ENCODE peak calls at places on chromosomes 6 and 20, in ten cellular contexts. C is transverse colon, Z is heart left ventricle, N is lower leg skin, G is IMR-90, W is sigmoid colon, F is NB4, S is body of pancreas, Y is stomach, J is ovary. A is an unnamed sample.
A peak's percentile ranks its signal among the peaks of the same experiment; 100 is the strongest.

GRCh38 chr6:150567360-150567759 is 32.3 kb upstream of the PLEKHG1 start:
- DNase-seq in C (no peak), Z (no peak), N (no peak), G (no peak), W (no peak), F (no peak), S (no peak), Y (no peak), J (no peak), A (no peak)

GRCh38 chr20:14434379-14435136 is 97.1 kb upstream of the FLRT3 start:
- DNase-seq in C (no peak), Z (no peak), N (no peak), G (peak; percentile 76), W (no peak), F (no peak), S (no peak), Y (no peak), J (no peak), A (no peak)

GRCh38 chr20:32920066-32920465 is 61.3 kb downstream of the EFCAB8 start:
- DNase-seq in C (no peak), Z (no peak), N (peak; percentile 66), G (no peak), W (no peak), F (no peak), S (no peak), Y (peak; percentile 21), J (no peak), A (no peak)

GRCh38 chr6:12538881-12539357 is 177.6 kb upstream of the PHACTR1 start:
- DNase-seq in C (no peak), Z (peak; percentile 28), N (no peak), G (no peak), W (no peak), F (no peak), S (peak; percentile 76), Y (peak; percentile 65), J (peak; percentile 53), A (no peak)

GRCh38 chr6:27757307-27757706 is 154.9 kb downstream of the OR2B2 start:
- DNase-seq in C (peak; percentile 70), Z (no peak), N (no peak), G (no peak), W (no peak), F (no peak), S (no peak), Y (peak; percentile 33), J (peak; percentile 56), A (peak; percentile 61)

GRCh38 chr6:10170816-10171215 is 244.1 kb downstream of the TFAP2A start:
- DNase-seq in C (no peak), Z (no peak), N (no peak), G (no peak), W (no peak), F (no peak), S (no peak), Y (no peak), J (no peak), A (no peak)

GRCh38 chr6:134373282-134373922 is 55.5 kb upstream of the SGK1 start:
- DNase-seq in C (peak; percentile 26), Z (peak; percentile 49), N (no peak), G (peak; percentile 93), W (peak; percentile 78), F (peak; percentile 97), S (peak; percentile 25), Y (no peak), J (no peak), A (peak; percentile 42)

GRCh38 chr20:22070546-22070945 is 365.1 kb downstream of the PAX1 start:
- DNase-seq in C (peak; percentile 6), Z (no peak), N (no peak), G (no peak), W (no peak), F (no peak), S (no peak), Y (no peak), J (no peak), A (no peak)

GRCh38 chr20:44022464-44022863 is 107.8 kb downstream of the TOX2 start:
- DNase-seq in C (no peak), Z (no peak), N (peak; percentile 52), G (no peak), W (no peak), F (no peak), S (no peak), Y (no peak), J (no peak), A (no peak)

GRCh38 chr20:33188421-33188820 is 20.5 kb downstream of the BPIFA2 start:
- DNase-seq in C (no peak), Z (no peak), N (no peak), G (no peak), W (no peak), F (no peak), S (no peak), Y (no peak), J (no peak), A (no peak)

GRCh38 chr6:138527376-138528092 is 28.2 kb upstream of the NHSL1 start:
- DNase-seq in C (no peak), Z (no peak), N (no peak), G (no peak), W (no peak), F (no peak), S (no peak), Y (no peak), J (no peak), A (no peak)

GRCh38 chr6:31862344-31863235 is at the start of gene NEU1:
- DNase-seq in C (peak; percentile 99), Z (peak; percentile 100), N (peak; percentile 100), G (peak; percentile 100), W (peak; percentile 100), F (peak; percentile 100), S (peak; percentile 100), Y (peak; percentile 99), J (peak; percentile 99), A (peak; percentile 100)
- TF ChIP-seq POLR2A in C (peak; percentile 96), Z (peak; percentile 88), N (peak; percentile 89), G (peak; percentile 98), W (peak; percentile 97), F (peak; percentile 78), S (peak; percentile 78), Y (peak; percentile 94), J (peak; percentile 97), A (peak; percentile 97)

GRCh38 chr20:41136695-41137411 is 490 bp upstream of the PLCG1 start:
- DNase-seq in C (peak; percentile 94), Z (peak; percentile 92), N (peak; percentile 97), G (peak; percentile 67), W (peak; percentile 95), F (peak; percentile 82), S (peak; percentile 89), Y (peak; percentile 91), J (peak; percentile 94), A (peak; percentile 87)
- TF ChIP-seq POLR2A in C (peak; percentile 76), Z (peak; percentile 38), N (peak; percentile 38), G (peak; percentile 62), W (peak; percentile 66), F (peak; percentile 44), S (peak; percentile 42), Y (no peak), J (peak; percentile 82), A (peak; percentile 68)

GRCh38 chr6:31968326-31968725 is 3.6 kb downstream of the DXO start:
- DNase-seq in C (no peak), Z (no peak), N (no peak), G (no peak), W (no peak), F (no peak), S (no peak), Y (no peak), J (no peak), A (no peak)

GRCh38 chr6:31971279-31971992 is 502 bp downstream of the DXO start:
- DNase-seq in C (no peak), Z (no peak), N (peak; percentile 88), G (no peak), W (peak; percentile 71), F (no peak), S (no peak), Y (no peak), J (no peak), A (no peak)

GRCh38 chr6:31970604-31971271 is 1.2 kb downstream of the DXO start:
- DNase-seq in C (peak; percentile 27), Z (no peak), N (no peak), G (no peak), W (peak; percentile 68), F (no peak), S (peak; percentile 61), Y (peak; percentile 35), J (no peak), A (no peak)

GRCh38 chr6:31968791-31969711 is 2.9 kb downstream of the DXO start:
- DNase-seq in C (no peak), Z (no peak), N (no peak), G (no peak), W (peak; percentile 65), F (no peak), S (no peak), Y (no peak), J (no peak), A (no peak)

DNA sequence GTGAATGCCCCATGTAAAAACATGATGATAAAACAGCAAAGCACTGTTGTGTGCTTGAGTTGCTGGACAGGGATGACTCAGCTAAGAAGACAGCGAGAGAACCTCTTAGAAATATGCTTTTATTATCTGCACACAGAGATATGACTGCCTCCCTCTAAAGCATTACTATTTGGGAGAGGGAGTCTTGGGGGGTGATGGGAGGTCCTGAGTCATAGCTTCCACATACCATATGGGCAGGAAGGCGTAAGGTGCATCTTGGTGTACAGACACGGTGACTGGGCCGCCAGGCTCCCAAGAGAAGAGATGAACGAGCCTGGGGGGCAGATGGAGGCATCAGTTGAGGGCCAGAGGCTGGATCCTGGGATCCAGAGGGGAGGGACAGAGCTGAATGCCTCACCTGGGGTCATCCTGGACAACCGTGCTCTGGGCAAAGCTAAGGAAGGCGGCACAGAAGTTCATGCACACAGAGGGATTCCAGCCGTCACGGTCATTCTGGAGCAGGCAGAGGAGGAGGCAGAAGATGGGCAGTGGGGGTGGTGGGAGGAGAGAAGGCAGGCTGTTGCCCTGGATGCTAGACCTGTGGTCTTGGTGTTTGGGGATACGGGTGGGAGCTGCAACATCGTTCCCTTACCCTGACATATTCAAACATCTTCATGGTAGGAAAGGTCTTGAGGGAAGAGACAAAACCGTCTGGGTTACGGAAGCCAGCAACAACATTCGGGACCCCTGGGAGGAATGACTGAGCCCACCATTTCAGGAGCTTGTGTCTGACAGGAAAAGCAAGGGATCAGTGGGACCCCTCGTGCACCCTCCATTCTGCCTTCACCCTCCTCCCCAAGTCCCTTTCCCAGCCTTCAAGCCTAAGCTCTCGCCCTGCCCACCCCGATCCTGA is 2.0 kb downstream of the DXO start:
- DNase-seq in C (no peak), Z (no peak), N (no peak), G (peak; percentile 55), W (peak; percentile 61), F (no peak), S (no peak), Y (no peak), J (no peak), A (peak; percentile 51)
- TF ChIP-seq POLR2A in C (no peak), Z (no peak), N (no peak), G (no peak), W (no peak), F (no peak), S (no peak), Y (no peak), J (no peak), A (no peak)

DNA sequence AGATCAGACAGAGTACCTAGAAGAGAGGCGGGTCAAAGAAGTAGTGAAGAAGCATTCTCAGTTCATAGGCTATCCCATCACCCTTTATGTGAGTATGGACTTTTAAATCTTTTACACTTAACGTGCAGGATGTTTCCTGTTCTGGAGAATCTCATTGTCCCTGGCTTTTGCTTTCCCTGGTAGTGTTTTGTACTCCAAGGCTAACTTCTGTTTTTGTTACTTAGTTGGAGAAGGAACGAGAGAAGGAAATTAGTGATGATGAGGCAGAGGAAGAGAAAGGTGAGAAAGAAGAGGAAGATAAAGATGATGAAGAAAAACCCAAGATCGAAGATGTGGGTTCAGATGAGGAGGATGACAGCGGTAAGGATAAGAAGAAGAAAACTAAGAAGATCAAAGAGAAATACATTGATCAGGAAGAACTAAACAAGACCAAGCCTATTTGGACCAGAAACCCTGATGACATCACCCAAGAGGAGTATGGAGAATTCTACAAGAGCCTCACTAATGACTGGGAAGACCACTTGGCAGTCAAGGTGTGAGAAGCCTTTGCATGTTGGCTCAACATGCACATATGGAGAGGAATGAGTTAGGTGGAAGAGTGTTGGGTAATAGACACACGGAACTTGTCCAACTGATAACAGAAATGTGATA is 3.3 kb downstream of the HSP90AB1 start:
- DNase-seq in C (no peak), Z (no peak), N (no peak), G (no peak), W (no peak), F (no peak), S (no peak), Y (no peak), J (no peak), A (peak; percentile 29)
- TF ChIP-seq POLR2A in C (no peak), Z (no peak), N (no peak), G (no peak), W (no peak), F (no peak), S (no peak), Y (no peak), J (no peak), A (no peak)